ENCODE peak calls at places on chromosome 3, in four cellular contexts. M, R, D and J are unnamed samples.
A peak's percentile ranks its signal among the peaks of the same experiment; 100 is the strongest.

GRCh38 chr3:81336470-81336869 is 425.0 kb downstream of the GBE1 start:
- DNase-seq in D (no peak), M (no peak), R (peak; percentile 66), J (no peak)

GRCh38 chr3:42159706-42160472 is 68.7 kb downstream of the TRAK1 start:
- DNase-seq in M (peak; percentile 69), R (no peak), D (no peak), J (no peak)

GRCh38 chr3:29521751-29522150 is 240.9 kb downstream of the RBMS3 start:
- DNase-seq in R (no peak), D (no peak), M (no peak), J (no peak)

GRCh38 chr3:142844339-142844977 is 44.4 kb downstream of the PCOLCE2 start:
- DNase-seq in D (peak; percentile 80), R (peak; percentile 66), M (no peak), J (peak; percentile 61)

GRCh38 chr3:148955544-148956346 is 35.6 kb upstream of the GYG1 start:
- DNase-seq in M (peak; percentile 87), R (peak; percentile 68), D (peak; percentile 92), J (peak; percentile 89)

GRCh38 chr3:84974347-84974746 is 15.6 kb downstream of the CADM2 start:
- DNase-seq in M (no peak), D (no peak), R (peak; percentile 35), J (no peak)

GRCh38 chr3:57796261-57796660 is 40.2 kb downstream of the SLMAP start:
- DNase-seq in D (peak; percentile 26), M (no peak), R (peak; percentile 40), J (peak; percentile 64)

GRCh38 chr3:190265126-190265525 is 57.1 kb downstream of the CLDN1 start:
- DNase-seq in R (no peak), D (no peak), M (no peak), J (no peak)

GRCh38 chr3:72413228-72413627 is 435.0 kb downstream of the SHQ1 start:
- DNase-seq in D (peak; percentile 39), R (peak; percentile 52), M (no peak), J (peak; percentile 38)

GRCh38 chr3:129122697-129123055 is 1.1 kb upstream of the RAB43 start:
- DNase-seq in D (peak; percentile 36), M (peak; percentile 44), R (no peak), J (no peak)

GRCh38 chr3:124986153-124987143 is 51.9 kb upstream of the MUC13 start:
- DNase-seq in M (no peak), D (peak; percentile 99), R (peak; percentile 89), J (peak; percentile 100)

GRCh38 chr3:57397175-57398026 is 104.9 kb upstream of the ASB14 start:
- DNase-seq in R (peak; percentile 78), D (peak; percentile 55), M (peak; percentile 2), J (peak; percentile 71)

GRCh38 chr3:129399895-129400357 is 28.5 kb downstream of the EFCAB12 start:
- DNase-seq in M (no peak), D (peak; percentile 27), R (peak; percentile 26), J (peak; percentile 83)

GRCh38 chr3:12423918-12424634 is 60.2 kb upstream of the TSEN2 start:
- DNase-seq in M (no peak), R (peak; percentile 68), D (peak; percentile 83), J (peak; percentile 51)

GRCh38 chr3:161557751-161558150 is 61.1 kb downstream of the OTOL1 start:
- DNase-seq in D (no peak), R (peak; percentile 62), M (no peak), J (no peak)

GRCh38 chr3:182479766-182480336 is 313.5 kb upstream of the ATP11B start:
- DNase-seq in M (no peak), R (no peak), D (no peak), J (no peak)

GRCh38 chr3:109559389-109559788 is 222.0 kb upstream of the DPPA4 start:
- DNase-seq in M (no peak), R (peak; percentile 46), D (peak; percentile 47), J (peak; percentile 62)

GRCh38 chr3:54743755-54744154 is 184.1 kb downstream of the LRTM1 start:
- DNase-seq in R (no peak), M (no peak), D (no peak), J (no peak)